ENCODE peak calls at places on chromosomes 13 and 19, in four cellular contexts. V is BE2C, N is lower leg skin, G is cardiac fibroblast. H is an unnamed sample.

GRCh38 chr13:110354715-110355473 is 47.8 kb downstream of the COL4A2 start:
- DNase-seq in N (peak), V (no peak), G (no peak), H (no peak)

GRCh38 chr19:42441047-42441440 is 1.7 kb downstream of the CXCL17 start:
- DNase-seq in V (no peak), G (no peak), N (no peak), H (no peak)

GRCh38 chr19:7482584-7483439 is 6.0 kb downstream of the PEX11G start:
- DNase-seq in N (peak), G (peak), V (peak), H (no peak)

GRCh38 chr13:32117696-32118095 is 86.1 kb downstream of the FRY start:
- DNase-seq in N (no peak), V (no peak), G (no peak), H (no peak)

GRCh38 chr19:19651076-19651475 is 7.6 kb upstream of the GMIP start:
- DNase-seq in V (no peak), G (no peak), N (no peak), H (no peak)

GRCh38 chr13:72643339-72643989 is 84.0 kb downstream of the MZT1 start:
- DNase-seq in V (peak), N (no peak), G (peak), H (peak)

GRCh38 chr13:99688776-99689175 is 187.5 kb downstream of the TM9SF2 start:
- DNase-seq in N (no peak), V (no peak), G (no peak), H (no peak)

GRCh38 chr19:31231181-31231580 is 118.1 kb downstream of the TSHZ3 start:
- DNase-seq in V (no peak), N (no peak), G (no peak), H (no peak)

GRCh38 chr19:49430678-49431329 is 5.6 kb downstream of the GFY start:
- DNase-seq in V (no peak), G (no peak), N (no peak), H (no peak)

GRCh38 chr13:37141011-37141410 is 35.5 kb upstream of the CSNK1A1L start:
- DNase-seq in V (no peak), N (no peak), G (peak), H (no peak)

GRCh38 chr19:7789447-7789846 is 26.4 kb downstream of the CLEC4M start:
- DNase-seq in N (peak), V (no peak), G (no peak), H (no peak)

GRCh38 chr19:34506026-34506370 is 24.4 kb downstream of the WTIP start:
- DNase-seq in N (no peak), G (no peak), V (no peak), H (no peak)

GRCh38 chr19:48043675-48044258 is at the start of gene CABP5:
- DNase-seq in N (no peak), G (no peak), V (no peak), H (no peak)

GRCh38 chr19:48041877-48042580 is 1.9 kb downstream of the CABP5 start:
- DNase-seq in N (no peak), G (no peak), V (no peak), H (no peak)

GRCh38 chr19:48044561-48044960 is 682 bp upstream of the CABP5 start:
- DNase-seq in G (no peak), V (no peak), N (no peak), H (no peak)
- TF ChIP-seq CTCF in G (no peak), V (no peak), N (no peak), H (no peak)

GRCh38 chr19:2952953-2953481 is 8.2 kb upstream of the ZNF77 start:
- DNase-seq in G (peak), V (no peak), N (no peak), H (no peak)
- TF ChIP-seq CTCF in G (no peak), V (no peak), N (no peak), H (peak)

GRCh38 chr13:113457510-113457909 is 4.2 kb upstream of the ADPRHL1 start:
- DNase-seq in N (peak), V (peak), G (no peak), H (no peak)
- TF ChIP-seq CTCF in N (no peak), V (peak), G (no peak), H (no peak)

GRCh38 chr13:30111810-30112209 is 195.5 kb downstream of the KATNAL1 start:
- DNase-seq in G (no peak), V (no peak), N (no peak), H (no peak)
- TF ChIP-seq CTCF in G (peak), V (peak), N (no peak), H (peak)

GRCh38 chr13:113002206-113002821 is 33.3 kb downstream of the MCF2L start:
- DNase-seq in G (no peak), V (peak), N (no peak), H (no peak)
- TF ChIP-seq CTCF in G (no peak), V (peak), N (no peak), H (peak)

GRCh38 chr19:12681074-12681987 is at the start of gene DHPS:
- DNase-seq in V (peak), N (peak), G (peak), H (peak)
- TF ChIP-seq CTCF in V (no peak), N (no peak), G (no peak), H (peak)

GRCh38 chr19:36939153-36939552 is 23.0 kb downstream of the ZNF568 start:
- DNase-seq in G (no peak), V (no peak), N (no peak), H (no peak)
- TF ChIP-seq CTCF in G (no peak), V (peak), N (no peak), H (peak)

GRCh38 chr19:29663861-29664752 is 1.2 kb upstream of the PLEKHF1 start:
- DNase-seq in V (no peak), G (no peak), N (peak), H (peak)

GRCh38 chr19:29662604-29663404 is 2.5 kb upstream of the PLEKHF1 start:
- DNase-seq in V (no peak), G (peak), N (peak), H (peak)

GRCh38 chr19:29665215-29665825 is at the start of gene PLEKHF1:
- DNase-seq in N (peak), V (peak), G (peak), H (peak)

GRCh38 chr19:29665826-29666633 is 769 bp downstream of the PLEKHF1 start:
- DNase-seq in G (peak), N (peak), V (no peak), H (peak)

DNA sequence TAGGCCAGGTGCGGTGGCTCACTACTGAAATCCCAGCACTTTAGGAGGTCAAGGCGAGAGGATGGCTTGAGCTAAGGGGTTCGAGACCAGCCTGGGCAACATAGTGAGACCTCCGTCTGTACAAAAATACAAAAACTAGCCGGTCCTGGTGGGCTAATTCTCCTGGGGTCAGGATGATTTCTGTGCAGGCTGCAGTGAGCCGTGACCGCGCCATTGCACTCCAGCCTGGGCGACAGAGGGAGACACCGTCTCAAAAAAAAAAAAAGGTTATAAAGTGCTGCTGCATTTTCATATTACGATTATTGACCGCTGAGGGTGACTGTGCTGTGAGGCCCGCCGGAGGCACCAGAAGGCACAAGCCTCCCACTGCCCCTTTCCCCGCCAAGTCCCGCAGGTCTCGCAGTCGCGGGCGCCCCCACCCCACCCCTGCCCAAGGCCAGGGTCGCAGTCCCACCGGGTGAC is 477 bp upstream of the PLEKHF1 start:
- DNase-seq in V (no peak), G (no peak), N (no peak), H (no peak)
- TF ChIP-seq CTCF in V (no peak), G (no peak), N (no peak), H (no peak)

GRCh38 chr13:27713767-27714166 is 78.5 kb upstream of the GSX1 start:
- DNase-seq in G (no peak), N (no peak), V (no peak), H (no peak)

GRCh38 chr13:27709779-27710178 is 82.5 kb upstream of the GSX1 start:
- DNase-seq in G (no peak), V (no peak), N (no peak), H (no peak)

GRCh38 chr13:27708325-27708724 is 84.0 kb upstream of the GSX1 start:
- DNase-seq in N (no peak), V (no peak), G (no peak), H (no peak)

DNA sequence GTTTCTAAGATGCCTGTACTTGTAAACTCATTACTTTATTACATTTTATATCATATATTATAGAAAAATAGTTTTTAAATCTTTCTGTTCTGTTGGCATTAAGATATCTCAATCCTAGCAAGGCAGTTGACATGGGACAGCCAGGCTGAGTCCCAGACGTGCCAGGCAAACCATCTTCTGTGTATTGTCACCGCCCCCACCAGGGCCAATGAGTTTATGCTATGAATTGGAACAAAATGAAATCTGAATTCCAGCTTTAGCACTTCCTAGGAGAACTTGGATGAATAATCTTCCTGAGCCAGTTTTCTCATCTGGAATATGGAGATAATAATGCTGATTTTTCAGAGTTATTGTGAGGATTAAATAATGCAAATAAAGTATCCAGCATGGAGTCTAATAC is 79.9 kb upstream of the GSX1 start:
- DNase-seq in G (peak), N (no peak), V (peak), H (no peak)
- TF ChIP-seq CTCF in G (no peak), N (no peak), V (peak), H (no peak)

H was measured in HFFc6.